ENCODE peak calls at places on chromosomes 6 and 20, in seven cellular contexts. J, Y, W, C, N, P and B are unnamed samples.
A peak's percentile ranks its signal among the peaks of the same experiment; 100 is the strongest.

GRCh38 chr6:157952751-157953479 is 28.7 kb upstream of the SYNJ2 start:
- DNase-seq in N (no peak), C (no peak), P (no peak), W (no peak), Y (no peak), J (no peak), B (no peak)

GRCh38 chr6:132414761-132415160 is 13.5 kb upstream of the MOXD1 start:
- DNase-seq in Y (no peak), J (no peak), P (no peak), N (no peak), W (no peak), C (no peak), B (no peak)

GRCh38 chr6:72716916-72717315 is 95.1 kb downstream of the KCNQ5 start:
- DNase-seq in W (no peak), P (no peak), J (no peak), N (no peak), C (no peak), Y (no peak), B (no peak)

GRCh38 chr20:62730481-62730880 is 21.8 kb downstream of the NTSR1 start:
- DNase-seq in N (no peak), J (no peak), Y (no peak), P (peak; percentile 57), C (no peak), W (no peak), B (no peak)

GRCh38 chr20:50513169-50514034 is 3.2 kb downstream of the PTPN1 start:
- DNase-seq in P (no peak), J (peak; percentile 85), W (no peak), N (no peak), Y (no peak), C (no peak), B (no peak)

GRCh38 chr20:15818651-15819071 is 754.6 kb downstream of the KIF16B start:
- DNase-seq in N (no peak), J (no peak), Y (no peak), W (no peak), P (no peak), C (no peak), B (no peak)

GRCh38 chr6:12039540-12040459 is 27.7 kb downstream of the HIVEP1 start:
- DNase-seq in J (no peak), W (no peak), C (no peak), Y (no peak), N (no peak), P (no peak), B (no peak)

GRCh38 chr20:46117704-46118467 is at the start of gene CD40:
- DNase-seq in C (peak; percentile 95), J (peak; percentile 59), N (peak; percentile 91), Y (peak; percentile 50), P (peak; percentile 93), W (peak; percentile 67), B (peak; percentile 53)

GRCh38 chr6:155314092-155314772 is at the start of gene TFB1M:
- DNase-seq in J (peak; percentile 98), Y (peak; percentile 96), N (peak; percentile 99), P (peak; percentile 98), W (peak; percentile 97), C (peak; percentile 100), B (peak; percentile 91)

GRCh38 chr6:127515234-127515793 is 3.8 kb downstream of the MTCL3 start:
- DNase-seq in N (peak; percentile 34), Y (no peak), J (no peak), W (peak; percentile 55), C (peak; percentile 82), P (no peak), B (no peak)

GRCh38 chr20:42435230-42435629 is 754.5 kb downstream of the PTPRT start:
- DNase-seq in N (peak; percentile 3), J (no peak), C (no peak), W (no peak), Y (no peak), P (no peak), B (no peak)

DNA sequence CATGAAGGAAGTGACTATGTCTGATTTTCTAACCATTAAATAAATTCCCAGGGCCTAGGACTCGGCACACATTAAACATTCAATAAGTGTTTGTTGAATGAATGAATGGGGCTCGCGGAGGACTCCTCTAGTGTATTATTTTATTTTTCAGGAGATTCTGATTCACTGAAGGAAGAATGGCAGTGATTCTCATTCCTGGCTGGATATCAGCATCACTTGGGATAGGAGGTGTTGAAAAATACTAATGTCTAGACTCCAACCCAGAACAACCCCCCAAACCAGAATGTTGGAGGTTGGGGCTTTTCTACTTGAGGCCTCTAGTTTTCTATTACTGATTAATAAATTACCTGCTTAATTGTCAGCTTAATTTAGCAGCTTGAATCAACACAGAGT is 195.4 kb downstream of the BTBD3 start:
- DNase-seq in C (no peak), W (no peak), N (no peak), P (no peak), Y (no peak), J (no peak), B (no peak)
- H3K9me3 ChIP-seq in C (no peaks in the 10 kb centered on the region), W (no peaks in the 10 kb centered on the region), N (no peaks in the 10 kb centered on the region), P (no peaks in the 10 kb centered on the region), Y (no peaks in the 10 kb centered on the region), J (no peaks in the 10 kb centered on the region), B (no peaks in the 10 kb centered on the region)

GRCh38 chr6:170026272-170027110 is 264.4 kb downstream of the DLL1 start:
- DNase-seq in C (peak; percentile 78), N (no peak), Y (no peak), W (no peak), J (no peak), P (peak; percentile 92), B (no peak)

GRCh38 chr6:170027111-170028043 is 263.5 kb downstream of the DLL1 start:
- DNase-seq in N (no peak), P (peak; percentile 37), Y (no peak), J (no peak), W (no peak), C (no peak), B (no peak)

GRCh38 chr6:170024940-170025339 is 265.9 kb downstream of the DLL1 start:
- DNase-seq in P (no peak), N (no peak), C (no peak), J (no peak), Y (no peak), W (no peak), B (no peak)

GRCh38 chr6:170023620-170024521 is 267.0 kb downstream of the DLL1 start:
- DNase-seq in C (no peak), J (no peak), W (no peak), N (no peak), P (peak; percentile 81), Y (no peak), B (no peak)

GRCh38 chr6:170025341-170026271 is 265.3 kb downstream of the DLL1 start:
- DNase-seq in Y (no peak), C (no peak), J (no peak), N (no peak), P (peak; percentile 65), W (no peak), B (no peak)
- H3K9me3 ChIP-seq in Y (no peaks in the 10 kb centered on the region), C (no peaks in the 10 kb centered on the region), J (no peaks in the 10 kb centered on the region), N (no peaks in the 10 kb centered on the region), P (no peaks in the 10 kb centered on the region), W (no peaks in the 10 kb centered on the region), B (no peaks in the 10 kb centered on the region)

GRCh38 chr6:80625405-80625804 is 518.9 kb downstream of the BCKDHB start:
- DNase-seq in Y (no peak), C (no peak), J (no peak), W (no peak), P (no peak), N (no peak), B (no peak)
- H3K9me3 ChIP-seq in Y (peaks cover 7% of the 10 kb centered on the region), C (no peaks in the 10 kb centered on the region), J (no peaks in the 10 kb centered on the region), W (no peaks in the 10 kb centered on the region), P (no peaks in the 10 kb centered on the region), N (no peaks in the 10 kb centered on the region), B (no peaks in the 10 kb centered on the region)

GRCh38 chr6:5753187-5753586 is 253.5 kb downstream of the NRN1 start:
- DNase-seq in P (no peak), C (no peak), W (no peak), Y (no peak), N (no peak), J (no peak), B (no peak)
- H3K9me3 ChIP-seq in P (no peaks in the 10 kb centered on the region), C (no peaks in the 10 kb centered on the region), W (no peaks in the 10 kb centered on the region), Y (peaks cover 9% of the 10 kb centered on the region), N (peaks cover 8% of the 10 kb centered on the region), J (no peaks in the 10 kb centered on the region), B (peaks cover 5% of the 10 kb centered on the region)

GRCh38 chr20:29873946-29874345 is 1383.5 kb upstream of the DEFB115 start:
- DNase-seq in J (peak; percentile 49), N (peak; percentile 55), P (peak; percentile 94), C (peak; percentile 65), Y (no peak), W (no peak), B (no peak)
- H3K9me3 ChIP-seq in J (no peaks in the 10 kb centered on the region), N (no peaks in the 10 kb centered on the region), P (no peaks in the 10 kb centered on the region), C (peaks cover 60% of the 10 kb centered on the region), Y (no peaks in the 10 kb centered on the region), W (no peaks in the 10 kb centered on the region), B (no peaks in the 10 kb centered on the region)

DNA sequence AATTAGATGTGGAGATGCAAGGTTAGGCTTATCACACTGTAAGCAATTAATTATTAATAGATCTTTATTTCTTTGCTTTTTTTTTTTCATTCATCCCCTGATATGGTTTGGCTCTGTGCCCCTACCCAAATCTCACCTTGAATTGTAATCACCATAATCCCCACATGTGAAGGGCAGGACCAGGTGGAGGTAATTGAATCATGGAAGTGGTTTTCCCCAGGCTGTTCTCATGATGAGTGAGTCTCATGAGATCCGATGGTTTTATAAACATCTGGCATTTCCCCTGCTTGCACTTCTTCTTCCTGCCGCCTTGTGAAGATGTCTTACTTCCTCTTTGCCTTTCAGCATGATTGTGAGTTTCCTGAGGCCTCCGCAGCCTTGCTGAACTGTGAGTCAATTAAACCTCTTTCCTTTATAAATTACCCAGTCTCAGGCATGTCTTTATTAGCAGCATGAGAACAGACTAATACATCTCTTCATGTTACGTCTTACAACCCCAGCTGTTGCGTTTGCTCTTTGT is 333.8 kb downstream of the CDH26 start:
- DNase-seq in Y (no peak), W (no peak), C (no peak), P (no peak), N (peak; percentile 5), J (no peak), B (no peak)
- H3K9me3 ChIP-seq in Y (no peaks in the 10 kb centered on the region), W (no peaks in the 10 kb centered on the region), C (peaks cover 19% of the 10 kb centered on the region), P (no peaks in the 10 kb centered on the region), N (peaks cover 13% of the 10 kb centered on the region), J (no peaks in the 10 kb centered on the region), B (no peaks in the 10 kb centered on the region)

DNA sequence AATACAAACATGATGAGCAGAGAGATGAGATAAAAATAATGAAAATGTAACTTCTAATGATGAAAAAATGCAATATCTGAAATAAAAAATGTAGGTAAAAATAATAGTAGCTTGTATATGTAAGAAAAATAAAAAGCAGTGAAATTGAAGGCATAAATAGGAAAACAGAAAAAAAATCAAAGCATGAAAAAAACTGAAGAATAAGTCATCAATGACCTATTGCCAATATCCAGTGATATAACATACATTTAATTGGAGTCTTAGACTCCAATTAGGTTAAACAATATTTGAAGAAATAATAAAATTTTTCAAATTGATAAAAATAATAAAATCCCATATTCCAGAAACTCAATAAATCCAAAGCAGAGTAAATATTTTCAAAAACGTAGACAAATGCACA is 114.0 kb upstream of the HDGFL1 start:
- DNase-seq in J (no peak), N (no peak), Y (no peak), W (no peak), C (no peak), P (no peak), B (no peak)
- H3K9me3 ChIP-seq in J (no peaks in the 10 kb centered on the region), N (no peaks in the 10 kb centered on the region), Y (no peaks in the 10 kb centered on the region), W (no peaks in the 10 kb centered on the region), C (no peaks in the 10 kb centered on the region), P (no peaks in the 10 kb centered on the region), B (no peaks in the 10 kb centered on the region)

GRCh38 chr6:297571-298232 is 5.4 kb downstream of the DUSP22 start:
- DNase-seq in C (no peak), W (no peak), P (no peak), J (no peak), Y (no peak), N (peak; percentile 42), B (no peak)
- H3K9me3 ChIP-seq in C (peaks cover 73% of the 10 kb centered on the region), W (no peaks in the 10 kb centered on the region), P (no peaks in the 10 kb centered on the region), J (no peaks in the 10 kb centered on the region), Y (no peaks in the 10 kb centered on the region), N (no peaks in the 10 kb centered on the region), B (no peaks in the 10 kb centered on the region)